ENCODE peak calls at places on chromosome 18, in four cellular contexts. M, D, E and Q are unnamed samples.

GRCh38 chr18:77316641-77317040 is 67.0 kb downstream of the GALR1 start:
- DNase-seq in E (no peak), D (peak), M (no peak), Q (no peak)

GRCh38 chr18:78106946-78107345 is 857.3 kb downstream of the GALR1 start:
- DNase-seq in D (no peak), E (no peak), M (no peak), Q (no peak)

GRCh38 chr18:9838144-9838877 is 47.5 kb upstream of the TXNDC2 start:
- DNase-seq in D (peak), M (peak), E (no peak), Q (peak)

GRCh38 chr18:40293311-40293710 is 1661.7 kb upstream of the PIK3C3 start:
- DNase-seq in M (peak), D (peak), E (no peak), Q (no peak)

GRCh38 chr18:78607784-78608183 is 371.8 kb upstream of the SALL3 start:
- DNase-seq in M (no peak), E (no peak), D (no peak), Q (no peak)

GRCh38 chr18:26436176-26437031 is 111.9 kb downstream of the KCTD1 start:
- DNase-seq in E (no peak), D (peak), M (no peak), Q (peak)

GRCh38 chr18:62844850-62845643 is 129.7 kb downstream of the PHLPP1 start:
- DNase-seq in D (no peak), E (no peak), M (no peak), Q (no peak)

GRCh38 chr18:79988925-79989361 is 580 bp upstream of the TXNL4A start:
- DNase-seq in M (peak), E (no peak), D (peak), Q (peak)

GRCh38 chr18:78144669-78145068 is 834.9 kb upstream of the SALL3 start:
- DNase-seq in M (no peak), E (no peak), D (no peak), Q (no peak)

GRCh38 chr18:78703297-78703696 is 276.3 kb upstream of the SALL3 start:
- DNase-seq in M (no peak), D (no peak), E (no peak), Q (no peak)

GRCh38 chr18:48539406-48540328 is 836 bp downstream of the CTIF start:
- DNase-seq in E (no peak), M (peak), D (peak), Q (peak)

GRCh38 chr18:650428-650858 is 7.0 kb upstream of the TYMS start:
- DNase-seq in E (no peak), D (no peak), M (no peak), Q (no peak)

GRCh38 chr18:13232060-13232917 is 13.7 kb downstream of the LDLRAD4 start:
- DNase-seq in E (no peak), M (no peak), D (no peak), Q (no peak)